ENCODE peak calls at places on chromosomes 6 and 20, in four cellular contexts. E, W, J and M are unnamed samples.

GRCh38 chr6:43578748-43579147 is 2.8 kb downstream of the POLH start:
- DNase-seq in E (no peak), W (no peak), J (no peak), M (no peak)

GRCh38 chr6:132968419-132968950 is 154.1 kb downstream of the RPS12 start:
- DNase-seq in E (no peak), W (no peak), J (no peak), M (no peak)

GRCh38 chr6:99348823-99349619 is 453 bp downstream of the FAXC start:
- DNase-seq in E (peak), W (no peak), J (no peak), M (no peak)

GRCh38 chr20:20463933-20464374 is 96.0 kb downstream of the INSM1 start:
- DNase-seq in E (no peak), W (no peak), J (no peak), M (no peak)

GRCh38 chr6:125273965-125274364 is 27.8 kb downstream of the HDDC2 start:
- DNase-seq in E (no peak), W (no peak), J (no peak), M (no peak)

GRCh38 chr20:41133709-41134361 is 3.5 kb upstream of the PLCG1 start:
- DNase-seq in E (peak), W (no peak), J (no peak), M (no peak)

GRCh38 chr6:163716690-163717089 is 302.2 kb downstream of the QKI start:
- DNase-seq in E (no peak), W (no peak), J (no peak), M (no peak)

GRCh38 chr6:142680308-142680707 is 264.7 kb downstream of the HIVEP2 start:
- DNase-seq in E (no peak), W (no peak), J (no peak), M (no peak)

GRCh38 chr6:70215460-70215859 is 87.4 kb downstream of the COL9A1 start:
- DNase-seq in E (no peak), W (no peak), J (no peak), M (no peak)

GRCh38 chr20:58986968-58987517 is 6.0 kb downstream of the NELFCD start:
- DNase-seq in E (no peak), W (no peak), J (no peak), M (no peak)

GRCh38 chr6:112800916-112801315 is 453.8 kb downstream of the RFPL4B start:
- DNase-seq in E (no peak), W (no peak), J (no peak), M (no peak)

GRCh38 chr20:47231382-47232042 is 125.0 kb downstream of the ZMYND8 start:
- DNase-seq in E (no peak), W (no peak), J (peak), M (no peak)

GRCh38 chr20:51446656-51447055 is 95.9 kb downstream of the NFATC2 start:
- DNase-seq in E (peak), W (no peak), J (peak), M (no peak)

GRCh38 chr6:65006788-65007187 is 700.2 kb downstream of the EYS start:
- DNase-seq in E (no peak), W (no peak), J (no peak), M (no peak)

GRCh38 chr6:2505624-2506023 is 245.1 kb downstream of the MYLK4 start:
- DNase-seq in E (no peak), W (no peak), J (no peak), M (no peak)

GRCh38 chr20:46057856-46058655 is 29.0 kb downstream of the SLC12A5 start:
- DNase-seq in E (no peak), W (no peak), J (peak), M (no peak)

GRCh38 chr6:39301606-39302005 is 12.6 kb downstream of the KCNK17 start:
- DNase-seq in E (peak), W (no peak), J (no peak), M (no peak)

GRCh38 chr6:119209452-119210205 is 131.2 kb upstream of the FAM184A start:
- DNase-seq in E (no peak), W (no peak), J (peak), M (no peak)

GRCh38 chr20:17611290-17611539 is 41.3 kb downstream of the DSTN start:
- DNase-seq in E (no peak), W (no peak), J (no peak), M (no peak)

GRCh38 chr20:38604873-38605303 is 3.3 kb downstream of the ARHGAP40 start:
- DNase-seq in E (no peak), W (no peak), J (no peak), M (no peak)

GRCh38 chr6:119565893-119566292 is 216.3 kb upstream of the MAN1A1 start:
- DNase-seq in E (no peak), W (no peak), J (no peak), M (no peak)

GRCh38 chr20:58482416-58482815 is 32.8 kb downstream of the APCDD1L start:
- DNase-seq in E (peak), W (no peak), J (peak), M (no peak)

GRCh38 chr20:39785252-39785917 is 823.2 kb downstream of the DHX35 start:
- DNase-seq in E (no peak), W (no peak), J (no peak), M (no peak)
- H3K4me3 ChIP-seq in E (no peak), W (no peak), J (no peak), M (no peak)

DNA sequence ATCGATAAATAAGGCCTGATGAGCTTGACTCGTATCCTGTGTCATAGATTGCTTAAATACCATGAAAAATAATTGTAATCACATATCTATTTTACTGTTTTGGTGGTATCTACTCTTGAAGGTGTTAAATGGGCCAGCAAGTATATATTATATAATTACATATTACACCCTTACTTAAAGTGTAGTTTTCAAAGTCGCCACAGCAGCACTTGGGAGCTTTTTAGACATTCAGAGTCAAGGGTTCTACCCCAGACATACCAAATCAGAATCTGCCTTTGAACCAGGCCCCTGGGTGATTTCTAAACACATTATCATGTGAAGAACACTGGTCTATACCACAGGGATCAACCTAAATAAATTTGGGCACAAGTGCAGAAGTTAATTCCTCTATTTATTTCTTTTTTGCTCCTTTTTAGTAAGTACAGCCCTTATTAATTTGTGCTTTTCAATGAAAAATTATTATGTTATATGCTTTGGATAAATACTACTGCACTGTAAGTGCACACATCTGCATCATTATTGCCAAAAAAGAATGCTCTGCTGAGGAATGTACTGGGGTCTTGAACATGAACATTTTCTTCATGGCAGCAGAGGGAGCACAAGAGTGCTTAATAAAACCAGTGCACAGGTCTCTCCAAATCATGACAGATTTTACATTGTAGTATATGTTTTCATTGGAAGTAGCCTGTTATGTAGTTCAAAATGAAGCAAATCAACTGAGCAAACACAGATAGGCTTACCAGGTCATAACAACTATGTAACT is 3.1 kb upstream of the ATXN1 start:
- DNase-seq in E (no peak), W (no peak), J (peak), M (no peak)
- H3K4me3 ChIP-seq in E (no peak), W (no peak), J (peak), M (no peak)

DNA sequence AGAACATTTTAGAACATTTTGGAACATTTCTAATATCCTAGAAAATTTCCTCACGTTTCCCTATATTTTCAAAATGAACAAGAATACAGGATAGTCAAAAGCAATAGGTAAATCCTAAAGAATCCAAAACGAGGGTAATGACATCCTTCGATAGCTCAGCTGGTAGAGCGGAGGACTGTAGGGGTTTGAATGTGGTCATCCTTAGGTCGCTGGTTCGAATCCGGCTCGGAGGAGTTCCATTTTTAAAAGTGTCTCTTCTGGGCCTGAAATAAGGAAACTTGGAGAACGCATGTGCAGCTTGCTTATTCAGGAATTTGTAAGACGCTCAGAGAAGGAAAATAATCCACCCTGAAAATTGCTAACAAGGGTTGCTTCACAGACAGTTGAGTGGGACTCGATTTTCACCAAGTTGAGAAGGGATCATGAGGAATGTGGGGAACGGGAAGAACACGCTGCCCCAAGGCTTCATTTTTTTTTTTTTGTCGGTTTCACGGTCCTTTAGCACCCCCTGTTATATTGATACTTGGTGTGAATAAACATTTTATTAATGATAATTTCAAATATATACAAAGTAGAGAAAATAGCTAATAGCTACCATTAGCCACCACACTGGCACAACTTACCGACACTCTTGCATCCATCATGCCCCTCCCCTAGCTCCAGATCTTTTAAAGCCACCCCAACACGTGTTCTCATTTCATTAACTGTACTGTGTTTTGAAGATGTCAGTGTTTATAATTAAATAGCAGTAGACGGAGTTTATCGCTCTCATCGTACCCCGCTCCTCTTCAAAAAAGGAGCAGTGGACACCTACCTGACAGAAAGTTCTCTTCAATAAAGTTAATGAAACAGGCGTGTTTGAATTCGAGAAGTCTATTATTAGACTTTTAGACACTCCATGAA is 1.8 kb upstream of the ABT1 start:
- DNase-seq in E (peak), W (no peak), J (peak), M (no peak)
- H3K4me3 ChIP-seq in E (peak), W (peak), J (peak), M (peak)

GRCh38 chr20:23639490-23639958 is 1.8 kb upstream of the CST3 start:
- DNase-seq in E (no peak), W (no peak), J (no peak), M (no peak)

GRCh38 chr20:23640018-23640872 is 2.5 kb upstream of the CST3 start:
- DNase-seq in E (no peak), W (no peak), J (no peak), M (no peak)

GRCh38 chr20:23636908-23637281 is 860 bp downstream of the CST3 start:
- DNase-seq in E (no peak), W (no peak), J (no peak), M (no peak)

GRCh38 chr20:23637282-23638221 is at the start of gene CST3:
- DNase-seq in E (peak), W (peak), J (peak), M (peak)

DNA sequence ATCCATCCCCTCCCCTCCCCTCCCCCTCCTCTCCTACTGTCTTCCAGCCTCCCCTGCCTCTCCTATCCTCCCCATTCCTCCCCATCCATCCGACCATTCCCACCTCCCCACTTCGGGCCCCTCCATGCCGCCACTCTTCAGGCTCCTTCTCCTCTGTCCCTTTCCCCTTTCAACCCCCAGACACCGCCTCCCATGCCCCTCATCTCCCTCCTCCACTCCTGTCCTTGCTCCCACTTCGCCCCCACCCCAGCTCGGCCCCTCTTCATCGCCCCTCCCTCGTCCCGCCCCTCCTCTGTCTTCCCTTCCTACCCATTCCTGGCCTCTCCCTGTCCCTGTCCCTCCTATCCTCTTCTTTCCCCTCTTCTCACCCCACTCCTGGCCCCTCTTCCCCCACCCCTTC is 554 bp upstream of the CST3 start:
- DNase-seq in E (no peak), W (no peak), J (no peak), M (no peak)
- H3K4me3 ChIP-seq in E (no peak), W (no peak), J (no peak), M (no peak)

DNA sequence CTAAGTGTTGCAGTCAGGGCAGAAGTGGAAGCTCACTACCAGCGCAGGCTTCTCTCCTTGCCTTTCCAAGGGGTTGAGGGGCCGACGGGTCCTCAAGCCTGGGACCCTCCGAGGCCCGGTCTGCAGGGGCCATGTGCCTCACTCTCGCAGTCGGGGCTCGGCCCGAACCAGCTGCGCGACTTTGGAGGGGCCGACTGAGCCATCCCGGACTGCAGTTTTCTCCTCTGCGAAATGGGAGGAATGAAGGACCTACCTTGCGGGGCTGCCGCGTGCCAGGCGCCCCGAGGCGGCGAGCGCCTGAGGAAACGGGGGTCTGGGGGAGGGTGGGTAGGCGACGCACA is 5.6 kb downstream of the LZTS3 start:
- DNase-seq in E (no peak), W (no peak), J (no peak), M (no peak)
- H3K4me3 ChIP-seq in E (no peak), W (no peak), J (no peak), M (no peak)

GRCh38 chr20:22584630-22584921 is 204 bp upstream of the FOXA2 start:
- DNase-seq in E (no peak), W (no peak), J (no peak), M (no peak)
- H3K4me3 ChIP-seq in E (peak), W (no peak), J (no peak), M (no peak)

DNA sequence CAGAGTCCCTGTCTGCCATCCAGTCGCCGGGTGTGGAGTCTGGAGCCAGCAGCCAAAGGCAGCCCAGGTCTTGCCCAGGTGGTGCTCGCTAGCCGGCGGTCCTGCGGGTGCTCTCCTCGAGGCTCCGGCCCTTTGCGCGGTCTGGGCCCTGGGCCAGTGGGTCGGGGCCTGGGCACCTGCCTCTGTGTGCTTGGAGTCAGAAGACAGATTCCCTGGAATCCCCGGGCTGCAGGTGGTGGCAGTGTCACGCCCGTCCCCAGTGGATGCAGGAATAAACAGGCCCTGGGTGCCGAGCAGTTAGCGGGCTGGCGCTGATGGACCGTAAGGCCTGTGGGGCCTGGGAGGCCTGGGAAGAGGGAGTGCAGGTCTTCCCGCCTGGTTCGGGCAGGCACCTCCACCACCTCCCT is 5.3 kb downstream of the SS18L1 start:
- DNase-seq in E (no peak), W (no peak), J (no peak), M (no peak)
- H3K4me3 ChIP-seq in E (no peak), W (no peak), J (no peak), M (no peak)